ENCODE peak calls at places on chromosome 3, in eight cellular contexts. Q is fibroblast of lung; T is activated T-helper 1 cell treated with anti-CD3 and anti-CD28 coated beads, Interleukin-12 subunit alpha, Interleukin-12 subunit beta, Interleukin-2, Interleukin-4 antibody, amounts not matched to agents 30 ng/mL and 10 ng/mL and 1 ng/mL, durations not matched to agents 14 hours and 24 hours and 36 hours; H is Kasumi-1; J is WTC11; V is heart left ventricle; Z is COLO829; I is A172. R is an unnamed sample.

GRCh38 chr3:107227091-107227490 is 150.1 kb upstream of the CCDC54 start:
- DNase-seq in Q (peak), T (no peak), H (no peak), J (no peak), V (no peak), Z (no peak), I (peak), R (no peak)

GRCh38 chr3:155744091-155744625 is 713 bp downstream of the PLCH1 start:
- DNase-seq in Q (no peak), T (no peak), H (peak), J (peak), V (peak), Z (peak), I (peak), R (no peak)

GRCh38 chr3:82938821-82939328 is 1177.4 kb upstream of the GBE1 start:
- DNase-seq in Q (no peak), T (no peak), H (no peak), J (no peak), V (no peak), Z (no peak), I (no peak), R (no peak)

GRCh38 chr3:9067352-9067975 is 104.2 kb upstream of the RAD18 start:
- DNase-seq in Q (peak), T (no peak), H (peak), J (peak), V (peak), Z (peak), I (peak), R (peak)

GRCh38 chr3:126355777-126356372 is 1.3 kb downstream of the KLF15 start:
- DNase-seq in Q (peak), T (no peak), H (no peak), J (peak), V (peak), Z (peak), I (no peak), R (peak)

GRCh38 chr3:177665122-177665808 is 468.0 kb upstream of the TBL1XR1 start:
- DNase-seq in Q (peak), T (no peak), H (no peak), J (no peak), V (no peak), Z (no peak), I (no peak), R (no peak)

GRCh38 chr3:48635222-48636021 is at the start of gene SLC26A6:
- DNase-seq in Q (peak), T (peak), H (peak), J (peak), V (peak), Z (peak), I (peak), R (peak)

GRCh38 chr3:137259089-137259488 is 301.3 kb downstream of the IL20RB start:
- DNase-seq in Q (no peak), T (no peak), H (no peak), J (no peak), V (no peak), Z (no peak), I (no peak), R (no peak)

GRCh38 chr3:65489253-65489652 is 549.5 kb downstream of the MAGI1 start:
- DNase-seq in Q (no peak), T (no peak), H (no peak), J (no peak), V (no peak), Z (no peak), I (no peak), R (no peak)

GRCh38 chr3:53702776-53703175 is 143.4 kb downstream of the CHDH start:
- DNase-seq in Q (no peak), T (no peak), H (no peak), J (no peak), V (peak), Z (no peak), I (no peak), R (peak)

GRCh38 chr3:150480802-150481201 is 65.5 kb downstream of the SERP1 start:
- DNase-seq in Q (peak), T (no peak), H (no peak), J (no peak), V (no peak), Z (no peak), I (no peak), R (no peak)

GRCh38 chr3:148319161-148319915 is 378.4 kb upstream of the AGTR1 start:
- DNase-seq in Q (peak), T (no peak), H (peak), J (no peak), V (no peak), Z (no peak), I (peak), R (no peak)

GRCh38 chr3:55935241-55935640 is 448.1 kb upstream of the WNT5A start:
- DNase-seq in Q (no peak), T (no peak), H (no peak), J (no peak), V (no peak), Z (no peak), I (no peak), R (no peak)

GRCh38 chr3:151971814-151972579 is 98.6 kb downstream of the SUCNR1 start:
- DNase-seq in Q (no peak), T (no peak), H (no peak), J (no peak), V (no peak), Z (no peak), I (no peak), R (no peak)

GRCh38 chr3:39166932-39167532 is 13.6 kb upstream of the CSRNP1 start:
- DNase-seq in Q (peak), T (no peak), H (no peak), J (no peak), V (peak), Z (peak), I (peak), R (peak)

GRCh38 chr3:87218560-87218959 is 8.5 kb upstream of the CHMP2B start:
- DNase-seq in Q (no peak), T (no peak), H (no peak), J (no peak), V (no peak), Z (no peak), I (no peak), R (no peak)